ENCODE peak calls at places on chromosomes 16 and 17, in eight cellular contexts. S is transverse colon, J is A549, Z is stomach, C is Peyer's patch, V is uterus, W is right lobe of liver, E is HCT116. O is an unnamed sample.

GRCh38 chr17:7667616-7668406 is 17.1 kb downstream of the ATP1B2 start:
- DNase-seq in W (no peak), C (no peak), E (no peak), S (no peak), V (no peak), J (no peak), Z (no peak), O (no peak)

GRCh38 chr17:36149296-36149820 is 27.1 kb downstream of the TBC1D3B start:
- DNase-seq in V (peak; percentile 15), W (no peak), S (no peak), Z (no peak), J (no peak), C (no peak), E (no peak), O (peak; percentile 58)

GRCh38 chr17:44865231-44865660 is 17.6 kb downstream of the HIGD1B start:
- DNase-seq in W (peak; percentile 62), V (peak; percentile 83), Z (peak; percentile 66), S (peak; percentile 69), E (peak; percentile 47), C (peak; percentile 87), J (peak; percentile 88), O (peak; percentile 58)

GRCh38 chr17:60513014-60513413 is 13.0 kb downstream of the APPBP2 start:
- DNase-seq in V (no peak), W (no peak), E (no peak), S (no peak), Z (no peak), J (no peak), C (no peak), O (no peak)

GRCh38 chr16:8718753-8719386 is 44.5 kb downstream of the ABAT start:
- DNase-seq in E (no peak), V (no peak), Z (no peak), S (no peak), J (no peak), C (no peak), W (no peak), O (no peak)

GRCh38 chr17:20120835-20121234 is 111.7 kb downstream of the SPECC1 start:
- DNase-seq in E (no peak), V (no peak), Z (no peak), S (no peak), J (no peak), C (no peak), W (no peak), O (no peak)

GRCh38 chr16:2787406-2787805 is at the start of gene PRSS33:
- DNase-seq in C (no peak), E (no peak), V (no peak), W (no peak), Z (no peak), S (no peak), J (no peak), O (no peak)

GRCh38 chr17:44353656-44354331 is 8.7 kb downstream of the GRN start:
- DNase-seq in W (no peak), V (no peak), E (no peak), Z (peak; percentile 46), S (peak; percentile 41), J (no peak), C (peak; percentile 60), O (no peak)

GRCh38 chr17:72719582-72720493 is 372.6 kb downstream of the SLC39A11 start:
- DNase-seq in C (peak; percentile 72), Z (no peak), J (no peak), V (no peak), W (no peak), E (no peak), S (peak; percentile 24), O (no peak)

GRCh38 chr16:75580-76501 is 2.2 kb upstream of the MPG start:
- DNase-seq in V (peak; percentile 91), Z (peak; percentile 60), S (peak; percentile 71), C (peak; percentile 78), E (no peak), W (no peak), J (no peak), O (peak; percentile 97)

GRCh38 chr17:5770556-5771270 is 186.4 kb upstream of the NLRP1 start:
- DNase-seq in C (no peak), W (no peak), Z (no peak), S (no peak), J (no peak), E (no peak), V (no peak), O (no peak)

GRCh38 chr17:10119203-10120112 is 78.9 kb downstream of the GAS7 start:
- DNase-seq in J (no peak), V (no peak), C (peak; percentile 66), S (peak; percentile 77), E (peak; percentile 90), W (peak; percentile 32), Z (peak; percentile 49), O (peak; percentile 93)

GRCh38 chr16:21088646-21089538 is 61.8 kb downstream of the DNAH3 start:
- DNase-seq in E (no peak), Z (no peak), C (no peak), W (no peak), S (no peak), V (no peak), J (no peak), O (no peak)

GRCh38 chr17:42519546-42520444 is 16.2 kb upstream of the NAGLU start:
- DNase-seq in V (peak; percentile 99), E (peak; percentile 92), S (peak; percentile 85), C (peak; percentile 87), Z (peak; percentile 77), J (peak; percentile 96), W (peak; percentile 89), O (peak; percentile 97)

GRCh38 chr16:2027024-2028010 is 615 bp downstream of the NHERF2 start:
- DNase-seq in E (no peak), W (peak; percentile 31), C (no peak), J (no peak), S (no peak), V (no peak), Z (no peak), O (no peak)

GRCh38 chr16:72679856-72680255 is 368.1 kb downstream of the ZFHX3 start:
- DNase-seq in W (no peak), V (no peak), Z (no peak), E (no peak), J (no peak), S (no peak), C (no peak), O (no peak)

DNA sequence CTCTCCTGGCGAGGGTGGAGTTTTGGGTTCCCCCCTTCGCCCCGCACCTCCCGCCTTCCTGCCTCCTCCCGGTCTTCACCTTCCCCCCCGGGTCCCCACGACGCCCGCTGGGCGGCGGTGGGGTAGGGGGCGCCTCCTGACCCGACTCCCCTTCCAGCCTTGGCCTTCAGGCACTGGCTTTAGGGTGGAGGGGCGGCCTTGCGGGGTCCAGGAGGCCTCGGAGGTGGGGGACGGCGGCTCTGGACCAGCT is 2.4 kb downstream of the SLC16A3 start:
- DNase-seq in W (no peak), V (no peak), C (no peak), J (no peak), S (no peak), E (no peak), Z (no peak), O (no peak)
- TF ChIP-seq CTCF in W (no peak), V (no peak), C (no peak), J (no peak), S (no peak), E (no peak), Z (no peak), O (no peak)

GRCh38 chr16:67837811-67838210 is 4.3 kb upstream of the THAP11 start:
- DNase-seq in S (no peak), E (no peak), V (no peak), C (no peak), W (no peak), Z (no peak), J (no peak), O (no peak)

GRCh38 chr16:67833035-67833417 is 9.1 kb upstream of the THAP11 start:
- DNase-seq in C (no peak), J (no peak), W (no peak), E (no peak), Z (no peak), S (no peak), V (no peak), O (no peak)

GRCh38 chr16:67828651-67829050 is 13.5 kb upstream of the THAP11 start:
- DNase-seq in S (no peak), J (no peak), V (no peak), Z (no peak), E (no peak), C (no peak), W (no peak), O (no peak)

GRCh38 chr16:67834242-67834614 is 7.9 kb upstream of the THAP11 start:
- DNase-seq in Z (no peak), S (no peak), E (no peak), W (no peak), J (no peak), V (no peak), C (no peak), O (no peak)

GRCh38 chr16:67833418-67834241 is 8.5 kb upstream of the THAP11 start:
- DNase-seq in Z (peak; percentile 95), V (peak; percentile 95), E (peak; percentile 69), S (peak; percentile 96), J (peak; percentile 97), W (peak; percentile 92), C (peak; percentile 98), O (peak; percentile 99)
- TF ChIP-seq POLR2A in Z (no peak), V (peak; percentile 75), E (peak; percentile 75), S (peak; percentile 70), J (peak; percentile 76), W (peak; percentile 68), C (peak; percentile 42), O (no peak)

GRCh38 chr16:57535680-57536305 is 578 bp downstream of the CCDC102A start:
- DNase-seq in S (peak; percentile 95), Z (peak; percentile 95), C (peak; percentile 97), W (peak; percentile 94), J (peak; percentile 98), V (peak; percentile 94), E (peak; percentile 79), O (peak; percentile 99)

GRCh38 chr16:57536306-57537193 is at the start of gene CCDC102A:
- DNase-seq in V (peak; percentile 49), J (no peak), S (no peak), Z (peak; percentile 28), W (no peak), C (no peak), E (no peak), O (no peak)

GRCh38 chr16:57538235-57538711 is 1.9 kb upstream of the CCDC102A start:
- DNase-seq in W (no peak), C (no peak), J (no peak), Z (peak; percentile 23), V (no peak), E (no peak), S (no peak), O (peak; percentile 86)

GRCh38 chr16:57537596-57538234 is 1.3 kb upstream of the CCDC102A start:
- DNase-seq in J (no peak), C (no peak), Z (no peak), W (no peak), S (no peak), V (no peak), E (no peak), O (no peak)

DNA sequence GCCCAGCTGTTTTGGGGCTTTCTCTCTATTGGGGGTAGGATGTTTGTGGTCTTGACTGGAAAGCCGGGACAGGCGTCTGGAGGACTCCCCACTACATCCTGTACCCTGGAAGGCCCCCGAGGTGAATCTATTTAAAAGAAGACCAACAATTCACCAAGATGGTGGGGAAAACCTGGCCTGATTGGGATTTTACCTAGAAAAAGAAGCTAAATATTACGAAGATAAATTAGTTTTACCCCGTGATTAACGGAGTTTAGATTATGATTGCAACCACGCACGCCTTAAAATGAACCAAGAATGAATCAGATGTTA is 779 bp upstream of the CCDC102A start:
- DNase-seq in W (no peak), Z (no peak), C (no peak), V (peak; percentile 18), J (no peak), E (no peak), S (no peak), O (no peak)
- H3K4me3 ChIP-seq in W (peak overlapping the region; percentile 86), Z (peak overlapping the region; percentile 94), C (peak overlapping the region; percentile 96), V (peak overlapping the region; percentile 70), J (peak overlapping the region; percentile 67), E (peak overlapping the region; percentile 52), S (peak overlapping the region; percentile 82), O (no peak overlapping the region)

GRCh38 chr17:29143894-29144293 is 36.3 kb downstream of the MYO18A start:
- DNase-seq in V (no peak), Z (no peak), E (no peak), J (peak; percentile 74), S (no peak), W (peak; percentile 55), C (peak; percentile 68), O (no peak)
- TF ChIP-seq CTCF in V (no peak), Z (no peak), E (peak; percentile 67), J (peak; percentile 34), S (peak; percentile 13), W (peak; percentile 34), C (no peak), O (no peak)